ENCODE peak calls at places on chromosomes 2 and 18, in five cellular contexts. G is adrenal gland, Y is uterus, M is body of pancreas, N is IMR-90. F is an unnamed sample.
A peak's percentile ranks its signal among the peaks of the same experiment; 100 is the strongest.

GRCh38 chr2:62570861-62571698 is 65.1 kb upstream of the TMEM17 start:
- DNase-seq in Y (no peak), M (peak; percentile 58), N (no peak), G (peak; percentile 55), F (peak; percentile 74)

GRCh38 chr18:48702346-48703032 is 163.7 kb downstream of the CTIF start:
- DNase-seq in Y (no peak), M (no peak), N (no peak), G (no peak), F (no peak)

GRCh38 chr18:36697905-36698304 is 130.9 kb downstream of the TPGS2 start:
- DNase-seq in Y (no peak), M (no peak), N (peak; percentile 94), G (no peak), F (no peak)

GRCh38 chr2:230412369-230412706 is 3.7 kb upstream of the SP100 start:
- DNase-seq in G (no peak), N (no peak), Y (no peak), M (no peak), F (no peak)

GRCh38 chr2:232365621-232366321 is 12.8 kb upstream of the ALPP start:
- DNase-seq in Y (no peak), N (peak; percentile 21), G (no peak), M (no peak), F (peak; percentile 33)

GRCh38 chr2:211454684-211455083 is 898.3 kb downstream of the CPS1 start:
- DNase-seq in Y (no peak), G (no peak), N (no peak), M (no peak), F (no peak)

GRCh38 chr2:10245661-10246060 is 57.0 kb upstream of the HPCAL1 start:
- DNase-seq in N (no peak), G (no peak), Y (no peak), M (no peak), F (peak; percentile 36)

GRCh38 chr2:5694016-5694690 is 2.0 kb downstream of the SOX11 start:
- DNase-seq in N (peak; percentile 25), Y (no peak), G (no peak), M (no peak), F (no peak)

GRCh38 chr2:159853101-159853500 is 55.1 kb upstream of the CD302 start:
- DNase-seq in N (no peak), Y (no peak), M (no peak), G (no peak), F (no peak)

GRCh38 chr2:172102159-172102857 is 392 bp downstream of the DLX2 start:
- DNase-seq in G (no peak), Y (no peak), N (peak; percentile 61), M (no peak), F (no peak)

GRCh38 chr18:3323900-3324299 is 62.0 kb downstream of the MYL12B start:
- DNase-seq in G (no peak), Y (no peak), N (no peak), M (no peak), F (no peak)

GRCh38 chr2:234254783-234255521 is 204.4 kb downstream of the SPP2 start:
- DNase-seq in Y (no peak), N (no peak), M (no peak), G (no peak), F (no peak)

GRCh38 chr2:18311413-18311812 is 249.0 kb downstream of the RDH14 start:
- DNase-seq in Y (no peak), M (no peak), G (no peak), N (peak; percentile 64), F (no peak)

GRCh38 chr18:60984496-60984895 is 348.7 kb upstream of the CDH20 start:
- DNase-seq in N (peak; percentile 47), Y (no peak), G (no peak), M (no peak), F (no peak)

GRCh38 chr2:70627499-70627898 is 73.9 kb upstream of the TGFA start:
- DNase-seq in Y (no peak), G (no peak), M (no peak), N (no peak), F (no peak)

GRCh38 chr2:225597911-225598310 is 198.4 kb downstream of the NYAP2 start:
- DNase-seq in M (no peak), N (no peak), G (no peak), Y (no peak), F (no peak)

GRCh38 chr2:110675679-110676078 is 2.2 kb downstream of the BUB1 start:
- DNase-seq in M (no peak), Y (no peak), G (no peak), N (no peak), F (no peak)

GRCh38 chr18:43531438-43531837 is 254.1 kb upstream of the SYT4 start:
- DNase-seq in G (no peak), Y (no peak), M (no peak), N (no peak), F (no peak)

GRCh38 chr2:25964891-25965290 is 17.4 kb downstream of the KIF3C start:
- DNase-seq in G (no peak), M (no peak), N (no peak), Y (no peak), F (no peak)

GRCh38 chr2:88865801-88866353 is 174.4 kb downstream of the RPIA start:
- DNase-seq in N (no peak), G (no peak), Y (no peak), M (no peak), F (no peak)

GRCh38 chr2:44579136-44579836 is 217.5 kb downstream of the CAMKMT start:
- DNase-seq in G (no peak), N (no peak), M (no peak), Y (no peak), F (no peak)

GRCh38 chr2:165573534-165574461 is 104.3 kb downstream of the CSRNP3 start:
- DNase-seq in G (peak; percentile 67), M (peak; percentile 68), N (no peak), Y (peak; percentile 30), F (peak; percentile 84)

GRCh38 chr2:223735659-223736244 is 101.6 kb downstream of the AP1S3 start:
- DNase-seq in N (peak; percentile 96), M (no peak), Y (no peak), G (no peak), F (no peak)

GRCh38 chr18:69898241-69898861 is 49.3 kb downstream of the CD226 start:
- DNase-seq in N (no peak), G (no peak), M (no peak), Y (no peak), F (no peak)

GRCh38 chr2:68862889-68863288 is 8.3 kb downstream of the BMP10 start:
- DNase-seq in M (no peak), N (no peak), Y (no peak), G (no peak), F (no peak)

GRCh38 chr18:35371412-35372195 is 5.5 kb downstream of the ZNF396 start:
- DNase-seq in Y (no peak), G (no peak), N (peak; percentile 79), M (no peak), F (no peak)

GRCh38 chr2:119756837-119757236 is 2.9 kb upstream of the PTPN4 start:
- DNase-seq in M (peak; percentile 63), G (peak; percentile 70), Y (peak; percentile 23), N (peak; percentile 87), F (peak; percentile 91)

GRCh38 chr2:119760237-119760807 is 600 bp downstream of the PTPN4 start:
- DNase-seq in Y (peak; percentile 34), M (peak; percentile 55), N (no peak), G (no peak), F (peak; percentile 59)

GRCh38 chr2:119760876-119761275 is 1.2 kb downstream of the PTPN4 start:
- DNase-seq in N (peak; percentile 44), M (no peak), Y (no peak), G (no peak), F (no peak)

GRCh38 chr2:119758881-119759450 is 756 bp upstream of the PTPN4 start:
- DNase-seq in N (no peak), Y (no peak), M (no peak), G (no peak), F (no peak)

GRCh38 chr2:119759451-119760236 is at the start of gene PTPN4:
- DNase-seq in G (peak; percentile 97), M (peak; percentile 96), N (peak; percentile 98), Y (peak; percentile 96), F (peak; percentile 97)
- TF ChIP-seq POLR2A in G (peak; percentile 96), M (peak; percentile 92), N (peak; percentile 39), Y (peak; percentile 78), F (peak; percentile 89)

GRCh38 chr2:210002158-210003157 is at the start of gene RPE:
- DNase-seq in N (peak; percentile 88), M (peak; percentile 97), G (peak; percentile 97), Y (peak; percentile 94), F (peak; percentile 98)
- TF ChIP-seq POLR2A in N (peak; percentile 58), M (peak; percentile 12), G (peak; percentile 81), Y (peak; percentile 24), F (peak; percentile 43)

DNA sequence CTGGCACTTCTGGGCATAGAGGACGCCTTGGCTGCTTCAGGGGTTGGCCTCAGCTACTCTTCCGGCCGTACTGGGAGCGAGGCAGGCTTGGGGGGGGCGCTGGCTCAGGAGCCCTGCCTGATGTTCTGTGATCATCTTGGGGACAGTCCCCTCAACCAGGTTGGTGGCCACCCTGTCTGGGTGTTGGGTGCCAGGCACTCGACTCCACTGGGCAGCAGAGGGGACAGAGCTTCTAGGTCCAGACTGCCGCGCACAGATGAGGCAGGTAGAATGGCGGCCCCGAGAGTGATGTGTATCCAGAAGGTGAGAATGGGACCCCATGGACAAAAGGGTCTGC is 84.9 kb downstream of the ASB1 start:
- DNase-seq in M (no peak), Y (no peak), N (no peak), G (no peak), F (no peak)
- TF ChIP-seq POLR2A in M (no peak), Y (no peak), N (no peak), G (no peak), F (no peak)

GRCh38 chr18:80106482-80107051 is 2.5 kb upstream of the ADNP2 start:
- DNase-seq in Y (no peak), G (no peak), M (peak; percentile 19), N (peak; percentile 22), F (no peak)

GRCh38 chr18:80107396-80107795 is 1.7 kb upstream of the ADNP2 start:
- DNase-seq in M (no peak), N (no peak), Y (no peak), G (no peak), F (no peak)

GRCh38 chr18:80108122-80108536 is 933 bp upstream of the ADNP2 start:
- DNase-seq in Y (peak; percentile 14), M (peak; percentile 17), N (no peak), G (peak; percentile 25), F (no peak)

GRCh38 chr18:80109676-80110078 is 615 bp downstream of the ADNP2 start:
- DNase-seq in G (peak; percentile 67), Y (peak; percentile 32), N (peak; percentile 31), M (peak; percentile 22), F (peak; percentile 43)

DNA sequence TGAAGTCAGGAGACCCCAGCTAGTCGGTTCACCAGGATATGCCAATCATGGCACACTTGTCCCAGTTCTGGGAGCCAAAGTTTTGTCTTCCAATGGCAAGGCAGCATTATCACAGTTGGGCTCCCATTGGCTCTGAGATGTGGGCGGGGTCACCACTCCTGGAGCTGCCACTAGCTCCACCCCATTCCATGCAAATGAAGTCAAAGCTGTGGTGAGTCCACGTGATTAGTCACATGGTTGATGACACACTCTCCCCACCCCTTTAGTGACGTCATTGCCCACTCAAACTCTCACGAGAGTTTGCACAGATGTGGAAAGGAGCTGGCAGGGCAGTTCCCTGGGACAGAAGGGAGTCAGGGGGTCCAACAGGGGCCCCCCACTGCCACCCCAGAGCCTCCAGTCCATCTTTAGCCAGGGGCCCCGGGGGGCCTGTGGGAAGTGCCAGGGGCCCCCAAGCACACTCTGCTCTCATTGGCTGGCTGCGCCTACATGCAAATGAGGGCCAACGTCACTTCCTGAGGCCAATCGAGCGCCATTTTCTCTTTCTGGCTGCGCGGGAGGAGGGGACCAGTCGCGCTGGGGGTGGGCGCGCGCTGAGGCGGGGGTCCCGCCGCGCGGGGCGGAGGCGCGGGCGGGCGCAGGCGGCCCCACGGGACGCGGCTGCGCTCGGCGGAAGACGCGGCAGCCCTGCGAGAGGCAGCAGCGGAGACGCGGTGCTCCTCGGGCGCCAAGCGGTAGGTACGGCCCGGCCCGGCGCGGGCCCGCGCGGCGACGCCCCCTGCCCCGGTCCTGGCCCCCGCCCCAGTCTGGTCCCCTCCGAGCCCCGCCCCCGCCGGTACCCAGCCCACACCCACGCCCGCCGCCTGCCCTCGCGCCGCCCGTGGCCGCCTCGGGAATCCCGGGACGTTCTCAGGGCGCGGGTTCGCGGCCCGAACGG is at the start of gene ADNP2:
- DNase-seq in G (peak; percentile 82), N (peak; percentile 96), M (peak; percentile 85), Y (peak; percentile 82), F (peak; percentile 81)
- TF ChIP-seq POLR2A in G (peak; percentile 49), N (peak; percentile 61), M (no peak), Y (no peak), F (peak; percentile 49)

F was measured in right lobe of liver.